ENCODE peak calls at places on chromosomes 1 and 21, in eight cellular contexts. One of them, this sample, is unnamed.

GRCh38 chr1:218676991-218677390 is 331.9 kb downstream of the TGFB2 start:
- DNase-seq in stimulated activated CD8-positive, alpha-beta memory T cell treated with anti-CD3 and anti-CD28 coated beads, Interleukin-2, amount 100 ng/mL, for 48 hours: no peak
- DNase-seq in NCI-H2171: no peak
- DNase-seq in activated T-cell treated with anti-CD3 and anti-CD28 coated beads for 1 hour: no peak
- DNase-seq in iPS-NIHi11: no peak
- DNase-seq in NCI-H1694: no peak
- DNase-seq in RCC 7860: no peak
- DNase-seq in stimulated activated CD4-positive, alpha-beta T cell treated with anti-CD3 and anti-CD28 coated beads, Interleukin-1b, Interleukin-23, amount 100 ng/mL, for 4 hours: no peak
- DNase-seq in this sample: no peak

GRCh38 chr1:209879539-209879938 is 51.8 kb downstream of the UTP25 start:
- DNase-seq in iPS-NIHi11: no peak
- DNase-seq in activated T-cell treated with anti-CD3 and anti-CD28 coated beads for 1 hour: no peak
- DNase-seq in stimulated activated CD4-positive, alpha-beta T cell treated with anti-CD3 and anti-CD28 coated beads, Interleukin-1b, Interleukin-23, amount 100 ng/mL, for 4 hours: no peak
- DNase-seq in RCC 7860: peak
- DNase-seq in NCI-H2171: peak
- DNase-seq in stimulated activated CD8-positive, alpha-beta memory T cell treated with anti-CD3 and anti-CD28 coated beads, Interleukin-2, amount 100 ng/mL, for 48 hours: no peak
- DNase-seq in NCI-H1694: peak
- DNase-seq in this sample: no peak

GRCh38 chr1:69836961-69837636 is 269.4 kb downstream of the LRRC7 start:
- DNase-seq in activated T-cell treated with anti-CD3 and anti-CD28 coated beads for 1 hour: no peak
- DNase-seq in RCC 7860: no peak
- DNase-seq in iPS-NIHi11: no peak
- DNase-seq in NCI-H1694: peak
- DNase-seq in stimulated activated CD4-positive, alpha-beta T cell treated with anti-CD3 and anti-CD28 coated beads, Interleukin-1b, Interleukin-23, amount 100 ng/mL, for 4 hours: no peak
- DNase-seq in stimulated activated CD8-positive, alpha-beta memory T cell treated with anti-CD3 and anti-CD28 coated beads, Interleukin-2, amount 100 ng/mL, for 48 hours: no peak
- DNase-seq in NCI-H2171: no peak
- DNase-seq in this sample: no peak

GRCh38 chr1:37947364-37947763 is 511 bp upstream of the INPP5B start:
- DNase-seq in iPS-NIHi11: no peak
- DNase-seq in NCI-H1694: no peak
- DNase-seq in stimulated activated CD4-positive, alpha-beta T cell treated with anti-CD3 and anti-CD28 coated beads, Interleukin-1b, Interleukin-23, amount 100 ng/mL, for 4 hours: no peak
- DNase-seq in NCI-H2171: no peak
- DNase-seq in stimulated activated CD8-positive, alpha-beta memory T cell treated with anti-CD3 and anti-CD28 coated beads, Interleukin-2, amount 100 ng/mL, for 48 hours: no peak
- DNase-seq in RCC 7860: no peak
- DNase-seq in activated T-cell treated with anti-CD3 and anti-CD28 coated beads for 1 hour: no peak
- DNase-seq in this sample: no peak

GRCh38 chr1:97647776-97648175 is 273.1 kb downstream of the DPYD start:
- DNase-seq in iPS-NIHi11: no peak
- DNase-seq in stimulated activated CD4-positive, alpha-beta T cell treated with anti-CD3 and anti-CD28 coated beads, Interleukin-1b, Interleukin-23, amount 100 ng/mL, for 4 hours: no peak
- DNase-seq in NCI-H1694: no peak
- DNase-seq in NCI-H2171: no peak
- DNase-seq in stimulated activated CD8-positive, alpha-beta memory T cell treated with anti-CD3 and anti-CD28 coated beads, Interleukin-2, amount 100 ng/mL, for 48 hours: no peak
- DNase-seq in activated T-cell treated with anti-CD3 and anti-CD28 coated beads for 1 hour: no peak
- DNase-seq in RCC 7860: peak
- DNase-seq in this sample: no peak

GRCh38 chr1:75632350-75632949 is 21.5 kb upstream of the SLC44A5 start:
- DNase-seq in NCI-H2171: no peak
- DNase-seq in activated T-cell treated with anti-CD3 and anti-CD28 coated beads for 1 hour: no peak
- DNase-seq in stimulated activated CD4-positive, alpha-beta T cell treated with anti-CD3 and anti-CD28 coated beads, Interleukin-1b, Interleukin-23, amount 100 ng/mL, for 4 hours: no peak
- DNase-seq in RCC 7860: peak
- DNase-seq in stimulated activated CD8-positive, alpha-beta memory T cell treated with anti-CD3 and anti-CD28 coated beads, Interleukin-2, amount 100 ng/mL, for 48 hours: no peak
- DNase-seq in iPS-NIHi11: peak
- DNase-seq in NCI-H1694: peak
- DNase-seq in this sample: peak

GRCh38 chr1:55235722-55236121 is 20.6 kb upstream of the USP24 start:
- DNase-seq in NCI-H2171: no peak
- DNase-seq in RCC 7860: peak
- DNase-seq in stimulated activated CD4-positive, alpha-beta T cell treated with anti-CD3 and anti-CD28 coated beads, Interleukin-1b, Interleukin-23, amount 100 ng/mL, for 4 hours: no peak
- DNase-seq in NCI-H1694: no peak
- DNase-seq in iPS-NIHi11: no peak
- DNase-seq in stimulated activated CD8-positive, alpha-beta memory T cell treated with anti-CD3 and anti-CD28 coated beads, Interleukin-2, amount 100 ng/mL, for 48 hours: no peak
- DNase-seq in activated T-cell treated with anti-CD3 and anti-CD28 coated beads for 1 hour: no peak
- DNase-seq in this sample: no peak

GRCh38 chr1:204471687-204472086 is 22.9 kb downstream of the PIK3C2B start:
- DNase-seq in NCI-H1694: no peak
- DNase-seq in iPS-NIHi11: no peak
- DNase-seq in stimulated activated CD4-positive, alpha-beta T cell treated with anti-CD3 and anti-CD28 coated beads, Interleukin-1b, Interleukin-23, amount 100 ng/mL, for 4 hours: no peak
- DNase-seq in NCI-H2171: no peak
- DNase-seq in stimulated activated CD8-positive, alpha-beta memory T cell treated with anti-CD3 and anti-CD28 coated beads, Interleukin-2, amount 100 ng/mL, for 48 hours: no peak
- DNase-seq in RCC 7860: no peak
- DNase-seq in activated T-cell treated with anti-CD3 and anti-CD28 coated beads for 1 hour: no peak
- DNase-seq in this sample: no peak

GRCh38 chr1:30743584-30744059 is 14.0 kb downstream of the LAPTM5 start:
- DNase-seq in stimulated activated CD4-positive, alpha-beta T cell treated with anti-CD3 and anti-CD28 coated beads, Interleukin-1b, Interleukin-23, amount 100 ng/mL, for 4 hours: no peak
- DNase-seq in stimulated activated CD8-positive, alpha-beta memory T cell treated with anti-CD3 and anti-CD28 coated beads, Interleukin-2, amount 100 ng/mL, for 48 hours: no peak
- DNase-seq in RCC 7860: no peak
- DNase-seq in iPS-NIHi11: no peak
- DNase-seq in NCI-H2171: peak
- DNase-seq in NCI-H1694: peak
- DNase-seq in activated T-cell treated with anti-CD3 and anti-CD28 coated beads for 1 hour: peak
- DNase-seq in this sample: no peak

GRCh38 chr21:41966872-41967621 is 13.2 kb upstream of the C2CD2 start:
- DNase-seq in stimulated activated CD4-positive, alpha-beta T cell treated with anti-CD3 and anti-CD28 coated beads, Interleukin-1b, Interleukin-23, amount 100 ng/mL, for 4 hours: no peak
- DNase-seq in stimulated activated CD8-positive, alpha-beta memory T cell treated with anti-CD3 and anti-CD28 coated beads, Interleukin-2, amount 100 ng/mL, for 48 hours: no peak
- DNase-seq in iPS-NIHi11: no peak
- DNase-seq in NCI-H1694: no peak
- DNase-seq in NCI-H2171: peak
- DNase-seq in RCC 7860: no peak
- DNase-seq in activated T-cell treated with anti-CD3 and anti-CD28 coated beads for 1 hour: no peak
- DNase-seq in this sample: no peak

GRCh38 chr1:46582972-46583371 is 21.1 kb downstream of the MKNK1 start:
- DNase-seq in NCI-H1694: no peak
- DNase-seq in RCC 7860: no peak
- DNase-seq in iPS-NIHi11: no peak
- DNase-seq in NCI-H2171: no peak
- DNase-seq in stimulated activated CD4-positive, alpha-beta T cell treated with anti-CD3 and anti-CD28 coated beads, Interleukin-1b, Interleukin-23, amount 100 ng/mL, for 4 hours: no peak
- DNase-seq in stimulated activated CD8-positive, alpha-beta memory T cell treated with anti-CD3 and anti-CD28 coated beads, Interleukin-2, amount 100 ng/mL, for 48 hours: no peak
- DNase-seq in activated T-cell treated with anti-CD3 and anti-CD28 coated beads for 1 hour: no peak
- DNase-seq in this sample: no peak

GRCh38 chr1:171421413-171422020 is 63.8 kb upstream of the PRRC2C start:
- DNase-seq in NCI-H2171: no peak
- DNase-seq in stimulated activated CD4-positive, alpha-beta T cell treated with anti-CD3 and anti-CD28 coated beads, Interleukin-1b, Interleukin-23, amount 100 ng/mL, for 4 hours: no peak
- DNase-seq in iPS-NIHi11: no peak
- DNase-seq in RCC 7860: no peak
- DNase-seq in activated T-cell treated with anti-CD3 and anti-CD28 coated beads for 1 hour: no peak
- DNase-seq in stimulated activated CD8-positive, alpha-beta memory T cell treated with anti-CD3 and anti-CD28 coated beads, Interleukin-2, amount 100 ng/mL, for 48 hours: no peak
- DNase-seq in NCI-H1694: no peak
- DNase-seq in this sample: no peak

GRCh38 chr21:31490471-31490870 is 146.4 kb upstream of the TIAM1 start:
- DNase-seq in NCI-H1694: no peak
- DNase-seq in stimulated activated CD8-positive, alpha-beta memory T cell treated with anti-CD3 and anti-CD28 coated beads, Interleukin-2, amount 100 ng/mL, for 48 hours: no peak
- DNase-seq in stimulated activated CD4-positive, alpha-beta T cell treated with anti-CD3 and anti-CD28 coated beads, Interleukin-1b, Interleukin-23, amount 100 ng/mL, for 4 hours: no peak
- DNase-seq in NCI-H2171: no peak
- DNase-seq in activated T-cell treated with anti-CD3 and anti-CD28 coated beads for 1 hour: no peak
- DNase-seq in RCC 7860: no peak
- DNase-seq in iPS-NIHi11: peak
- DNase-seq in this sample: no peak

GRCh38 chr1:92784639-92785500 is at the start of gene EVI5:
- DNase-seq in RCC 7860: peak
- DNase-seq in iPS-NIHi11: peak
- DNase-seq in stimulated activated CD8-positive, alpha-beta memory T cell treated with anti-CD3 and anti-CD28 coated beads, Interleukin-2, amount 100 ng/mL, for 48 hours: peak
- DNase-seq in stimulated activated CD4-positive, alpha-beta T cell treated with anti-CD3 and anti-CD28 coated beads, Interleukin-1b, Interleukin-23, amount 100 ng/mL, for 4 hours: peak
- DNase-seq in NCI-H1694: peak
- DNase-seq in activated T-cell treated with anti-CD3 and anti-CD28 coated beads for 1 hour: peak
- DNase-seq in NCI-H2171: peak
- DNase-seq in this sample: peak

GRCh38 chr1:118767971-118768370 is 220.2 kb downstream of the TBX15 start:
- DNase-seq in activated T-cell treated with anti-CD3 and anti-CD28 coated beads for 1 hour: no peak
- DNase-seq in NCI-H1694: no peak
- DNase-seq in stimulated activated CD4-positive, alpha-beta T cell treated with anti-CD3 and anti-CD28 coated beads, Interleukin-1b, Interleukin-23, amount 100 ng/mL, for 4 hours: no peak
- DNase-seq in RCC 7860: no peak
- DNase-seq in iPS-NIHi11: no peak
- DNase-seq in stimulated activated CD8-positive, alpha-beta memory T cell treated with anti-CD3 and anti-CD28 coated beads, Interleukin-2, amount 100 ng/mL, for 48 hours: no peak
- DNase-seq in NCI-H2171: no peak
- DNase-seq in this sample: no peak

GRCh38 chr1:26733982-26734381 is 38.2 kb downstream of the ARID1A start:
- DNase-seq in RCC 7860: peak
- DNase-seq in iPS-NIHi11: no peak
- DNase-seq in stimulated activated CD8-positive, alpha-beta memory T cell treated with anti-CD3 and anti-CD28 coated beads, Interleukin-2, amount 100 ng/mL, for 48 hours: no peak
- DNase-seq in stimulated activated CD4-positive, alpha-beta T cell treated with anti-CD3 and anti-CD28 coated beads, Interleukin-1b, Interleukin-23, amount 100 ng/mL, for 4 hours: no peak
- DNase-seq in NCI-H1694: no peak
- DNase-seq in activated T-cell treated with anti-CD3 and anti-CD28 coated beads for 1 hour: no peak
- DNase-seq in NCI-H2171: no peak
- DNase-seq in this sample: no peak

GRCh38 chr1:29779146-29779545 is 542.8 kb downstream of the PTPRU start:
- DNase-seq in iPS-NIHi11: no peak
- DNase-seq in RCC 7860: no peak
- DNase-seq in stimulated activated CD4-positive, alpha-beta T cell treated with anti-CD3 and anti-CD28 coated beads, Interleukin-1b, Interleukin-23, amount 100 ng/mL, for 4 hours: no peak
- DNase-seq in stimulated activated CD8-positive, alpha-beta memory T cell treated with anti-CD3 and anti-CD28 coated beads, Interleukin-2, amount 100 ng/mL, for 48 hours: no peak
- DNase-seq in NCI-H1694: no peak
- DNase-seq in NCI-H2171: no peak
- DNase-seq in activated T-cell treated with anti-CD3 and anti-CD28 coated beads for 1 hour: no peak
- DNase-seq in this sample: no peak

GRCh38 chr1:20921285-20921684 is 134.2 kb upstream of the HP1BP3 start:
- DNase-seq in RCC 7860: no peak
- DNase-seq in stimulated activated CD4-positive, alpha-beta T cell treated with anti-CD3 and anti-CD28 coated beads, Interleukin-1b, Interleukin-23, amount 100 ng/mL, for 4 hours: no peak
- DNase-seq in NCI-H2171: no peak
- DNase-seq in activated T-cell treated with anti-CD3 and anti-CD28 coated beads for 1 hour: no peak
- DNase-seq in stimulated activated CD8-positive, alpha-beta memory T cell treated with anti-CD3 and anti-CD28 coated beads, Interleukin-2, amount 100 ng/mL, for 48 hours: no peak
- DNase-seq in iPS-NIHi11: no peak
- DNase-seq in NCI-H1694: no peak
- DNase-seq in this sample: no peak

GRCh38 chr1:93275634-93276295 is 69.9 kb upstream of the DR1 start:
- DNase-seq in stimulated activated CD8-positive, alpha-beta memory T cell treated with anti-CD3 and anti-CD28 coated beads, Interleukin-2, amount 100 ng/mL, for 48 hours: no peak
- DNase-seq in NCI-H1694: no peak
- DNase-seq in iPS-NIHi11: no peak
- DNase-seq in activated T-cell treated with anti-CD3 and anti-CD28 coated beads for 1 hour: no peak
- DNase-seq in NCI-H2171: no peak
- DNase-seq in stimulated activated CD4-positive, alpha-beta T cell treated with anti-CD3 and anti-CD28 coated beads, Interleukin-1b, Interleukin-23, amount 100 ng/mL, for 4 hours: no peak
- DNase-seq in RCC 7860: peak
- DNase-seq in this sample: no peak

GRCh38 chr1:168190284-168190884 is 11.6 kb downstream of the TIPRL start:
- DNase-seq in NCI-H1694: no peak
- DNase-seq in activated T-cell treated with anti-CD3 and anti-CD28 coated beads for 1 hour: no peak
- DNase-seq in iPS-NIHi11: no peak
- DNase-seq in stimulated activated CD4-positive, alpha-beta T cell treated with anti-CD3 and anti-CD28 coated beads, Interleukin-1b, Interleukin-23, amount 100 ng/mL, for 4 hours: no peak
- DNase-seq in NCI-H2171: no peak
- DNase-seq in RCC 7860: no peak
- DNase-seq in stimulated activated CD8-positive, alpha-beta memory T cell treated with anti-CD3 and anti-CD28 coated beads, Interleukin-2, amount 100 ng/mL, for 48 hours: no peak
- DNase-seq in this sample: peak

GRCh38 chr1:63116016-63116415 is 206.4 kb upstream of the FOXD3 start:
- DNase-seq in stimulated activated CD8-positive, alpha-beta memory T cell treated with anti-CD3 and anti-CD28 coated beads, Interleukin-2, amount 100 ng/mL, for 48 hours: no peak
- DNase-seq in NCI-H1694: no peak
- DNase-seq in stimulated activated CD4-positive, alpha-beta T cell treated with anti-CD3 and anti-CD28 coated beads, Interleukin-1b, Interleukin-23, amount 100 ng/mL, for 4 hours: no peak
- DNase-seq in NCI-H2171: no peak
- DNase-seq in RCC 7860: peak
- DNase-seq in activated T-cell treated with anti-CD3 and anti-CD28 coated beads for 1 hour: no peak
- DNase-seq in iPS-NIHi11: no peak
- DNase-seq in this sample: no peak

GRCh38 chr1:205977348-205978014 is 25.7 kb downstream of the RAB7B start:
- DNase-seq in NCI-H2171: peak
- DNase-seq in iPS-NIHi11: peak
- DNase-seq in activated T-cell treated with anti-CD3 and anti-CD28 coated beads for 1 hour: peak
- DNase-seq in stimulated activated CD4-positive, alpha-beta T cell treated with anti-CD3 and anti-CD28 coated beads, Interleukin-1b, Interleukin-23, amount 100 ng/mL, for 4 hours: peak
- DNase-seq in NCI-H1694: peak
- DNase-seq in RCC 7860: peak
- DNase-seq in stimulated activated CD8-positive, alpha-beta memory T cell treated with anti-CD3 and anti-CD28 coated beads, Interleukin-2, amount 100 ng/mL, for 48 hours: peak
- DNase-seq in this sample: peak

GRCh38 chr1:54781023-54781723 is 16.9 kb upstream of the PARS2 start:
- DNase-seq in stimulated activated CD4-positive, alpha-beta T cell treated with anti-CD3 and anti-CD28 coated beads, Interleukin-1b, Interleukin-23, amount 100 ng/mL, for 4 hours: no peak
- DNase-seq in NCI-H1694: no peak
- DNase-seq in activated T-cell treated with anti-CD3 and anti-CD28 coated beads for 1 hour: no peak
- DNase-seq in NCI-H2171: no peak
- DNase-seq in iPS-NIHi11: peak
- DNase-seq in stimulated activated CD8-positive, alpha-beta memory T cell treated with anti-CD3 and anti-CD28 coated beads, Interleukin-2, amount 100 ng/mL, for 48 hours: no peak
- DNase-seq in RCC 7860: no peak
- DNase-seq in this sample: no peak

GRCh38 chr1:20439282-20439681 is 46.7 kb downstream of the CAMK2N1 start:
- DNase-seq in NCI-H1694: no peak
- DNase-seq in RCC 7860: no peak
- DNase-seq in stimulated activated CD4-positive, alpha-beta T cell treated with anti-CD3 and anti-CD28 coated beads, Interleukin-1b, Interleukin-23, amount 100 ng/mL, for 4 hours: no peak
- DNase-seq in iPS-NIHi11: peak
- DNase-seq in NCI-H2171: no peak
- DNase-seq in activated T-cell treated with anti-CD3 and anti-CD28 coated beads for 1 hour: no peak
- DNase-seq in stimulated activated CD8-positive, alpha-beta memory T cell treated with anti-CD3 and anti-CD28 coated beads, Interleukin-2, amount 100 ng/mL, for 48 hours: no peak
- DNase-seq in this sample: no peak

GRCh38 chr1:227521782-227522181 is 41.6 kb upstream of the ZNF678 start:
- DNase-seq in NCI-H2171: no peak
- DNase-seq in iPS-NIHi11: no peak
- DNase-seq in stimulated activated CD4-positive, alpha-beta T cell treated with anti-CD3 and anti-CD28 coated beads, Interleukin-1b, Interleukin-23, amount 100 ng/mL, for 4 hours: no peak
- DNase-seq in NCI-H1694: no peak
- DNase-seq in RCC 7860: no peak
- DNase-seq in stimulated activated CD8-positive, alpha-beta memory T cell treated with anti-CD3 and anti-CD28 coated beads, Interleukin-2, amount 100 ng/mL, for 48 hours: no peak
- DNase-seq in activated T-cell treated with anti-CD3 and anti-CD28 coated beads for 1 hour: no peak
- DNase-seq in this sample: no peak

GRCh38 chr1:27544818-27545612 is 55.0 kb upstream of the WASF2 start:
- DNase-seq in activated T-cell treated with anti-CD3 and anti-CD28 coated beads for 1 hour: no peak
- DNase-seq in stimulated activated CD8-positive, alpha-beta memory T cell treated with anti-CD3 and anti-CD28 coated beads, Interleukin-2, amount 100 ng/mL, for 48 hours: no peak
- DNase-seq in NCI-H2171: no peak
- DNase-seq in stimulated activated CD4-positive, alpha-beta T cell treated with anti-CD3 and anti-CD28 coated beads, Interleukin-1b, Interleukin-23, amount 100 ng/mL, for 4 hours: no peak
- DNase-seq in RCC 7860: peak
- DNase-seq in NCI-H1694: no peak
- DNase-seq in iPS-NIHi11: no peak
- DNase-seq in this sample: no peak

GRCh38 chr1:213362598-213362997 is 311.6 kb downstream of the RPS6KC1 start:
- DNase-seq in iPS-NIHi11: no peak
- DNase-seq in NCI-H1694: no peak
- DNase-seq in stimulated activated CD8-positive, alpha-beta memory T cell treated with anti-CD3 and anti-CD28 coated beads, Interleukin-2, amount 100 ng/mL, for 48 hours: no peak
- DNase-seq in stimulated activated CD4-positive, alpha-beta T cell treated with anti-CD3 and anti-CD28 coated beads, Interleukin-1b, Interleukin-23, amount 100 ng/mL, for 4 hours: no peak
- DNase-seq in RCC 7860: no peak
- DNase-seq in NCI-H2171: no peak
- DNase-seq in activated T-cell treated with anti-CD3 and anti-CD28 coated beads for 1 hour: no peak
- DNase-seq in this sample: no peak

GRCh38 chr1:234231061-234231892 is 142.0 kb upstream of the COA6 start:
- DNase-seq in activated T-cell treated with anti-CD3 and anti-CD28 coated beads for 1 hour: no peak
- DNase-seq in NCI-H2171: no peak
- DNase-seq in iPS-NIHi11: peak
- DNase-seq in stimulated activated CD4-positive, alpha-beta T cell treated with anti-CD3 and anti-CD28 coated beads, Interleukin-1b, Interleukin-23, amount 100 ng/mL, for 4 hours: no peak
- DNase-seq in stimulated activated CD8-positive, alpha-beta memory T cell treated with anti-CD3 and anti-CD28 coated beads, Interleukin-2, amount 100 ng/mL, for 48 hours: no peak
- DNase-seq in NCI-H1694: no peak
- DNase-seq in RCC 7860: no peak
- DNase-seq in this sample: no peak

GRCh38 chr1:235083589-235084323 is 44.9 kb downstream of the TOMM20 start:
- DNase-seq in stimulated activated CD4-positive, alpha-beta T cell treated with anti-CD3 and anti-CD28 coated beads, Interleukin-1b, Interleukin-23, amount 100 ng/mL, for 4 hours: peak
- DNase-seq in activated T-cell treated with anti-CD3 and anti-CD28 coated beads for 1 hour: peak
- DNase-seq in NCI-H1694: peak
- DNase-seq in stimulated activated CD8-positive, alpha-beta memory T cell treated with anti-CD3 and anti-CD28 coated beads, Interleukin-2, amount 100 ng/mL, for 48 hours: peak
- DNase-seq in NCI-H2171: peak
- DNase-seq in RCC 7860: peak
- DNase-seq in iPS-NIHi11: peak
- DNase-seq in this sample: peak